ENCODE peak calls at places on chromosomes 5 and 9, in ten cellular contexts. E is NCI-H82; F is NCI-H2081 treated with DMSO at 0.1 percent for 48 hours; S is stimulated activated CD8-positive, alpha-beta memory T cell treated with anti-CD3 and anti-CD28 coated beads, Interleukin-4, amount 100 ng/mL, for 1 hour; G is NCI-H1092 treated with DMSO at 0.1 percent for 48 hours; M is activated CD4-positive, alpha-beta T cell treated with anti-CD3 and anti-CD28 coated beads for 24 hours; D is glomerular endothelial cell; N is H9; W is aorta; Z is HFF-Myc. O is an unnamed sample.

GRCh38 chr9:96117398-96118060 is 184.4 kb downstream of the HSD17B3 start:
- DNase-seq in W (no peak), N (no peak), Z (no peak), S (no peak), G (no peak), D (no peak), F (no peak), M (no peak), E (no peak), O (no peak)

GRCh38 chr9:101438523-101438922 is 2.9 kb upstream of the ALDOB start:
- DNase-seq in G (no peak), M (no peak), Z (no peak), N (no peak), F (no peak), D (no peak), E (no peak), S (no peak), W (no peak), O (no peak)

GRCh38 chr9:127711831-127712274 is 3.6 kb downstream of the PTRH1 start:
- DNase-seq in N (peak), Z (no peak), D (no peak), F (no peak), G (peak), E (no peak), M (no peak), W (no peak), S (no peak), O (no peak)

GRCh38 chr9:107394264-107394663 is 95.3 kb downstream of the KLF4 start:
- DNase-seq in D (no peak), E (no peak), Z (peak), W (no peak), S (no peak), G (no peak), F (no peak), M (no peak), N (no peak), O (peak)

GRCh38 chr9:33320568-33321261 is 30.4 kb downstream of the NFX1 start:
- DNase-seq in Z (peak), F (no peak), W (no peak), E (no peak), S (no peak), G (no peak), D (no peak), M (no peak), N (no peak), O (no peak)

GRCh38 chr5:168332042-168332441 is 40.6 kb downstream of the WWC1 start:
- DNase-seq in Z (no peak), N (no peak), W (no peak), G (no peak), F (no peak), D (no peak), M (no peak), S (no peak), E (no peak), O (no peak)

GRCh38 chr9:115422932-115423440 is 305.0 kb upstream of the TNC start:
- DNase-seq in Z (no peak), E (no peak), D (no peak), G (no peak), N (no peak), F (no peak), M (no peak), S (no peak), W (peak), O (no peak)

GRCh38 chr9:134940236-134941208 is 22.8 kb upstream of the FCN1 start:
- DNase-seq in E (no peak), S (no peak), M (no peak), G (no peak), F (no peak), N (no peak), D (no peak), Z (no peak), W (peak), O (no peak)

GRCh38 chr5:9573796-9574195 is 27.9 kb upstream of the SEMA5A start:
- DNase-seq in M (no peak), N (no peak), F (no peak), E (peak), Z (no peak), D (no peak), W (no peak), S (no peak), G (no peak), O (no peak)

GRCh38 chr9:111959960-111960359 is 63.3 kb downstream of the UGCG start:
- DNase-seq in W (no peak), E (no peak), S (no peak), M (no peak), D (no peak), F (no peak), G (no peak), Z (no peak), N (no peak), O (no peak)

GRCh38 chr5:135596788-135597187 is 18.0 kb upstream of the CXCL14 start:
- DNase-seq in N (no peak), G (no peak), M (no peak), D (no peak), E (no peak), Z (no peak), S (no peak), F (no peak), W (no peak), O (no peak)

GRCh38 chr9:72254881-72255545 is 105.8 kb downstream of the GDA start:
- DNase-seq in Z (no peak), S (no peak), F (no peak), N (no peak), E (peak), D (no peak), M (no peak), G (no peak), W (no peak), O (no peak)

GRCh38 chr5:17343675-17344074 is 126.2 kb downstream of the BASP1 start:
- DNase-seq in S (no peak), Z (peak), E (no peak), F (no peak), G (no peak), N (no peak), W (no peak), M (no peak), D (peak), O (no peak)

GRCh38 chr5:43348207-43348606 is 35.0 kb upstream of the HMGCS1 start:
- DNase-seq in G (no peak), D (no peak), Z (no peak), M (no peak), W (no peak), S (no peak), N (no peak), F (no peak), E (no peak), O (no peak)

GRCh38 chr5:89844548-89844947 is 565.0 kb downstream of the CETN3 start:
- DNase-seq in N (peak), E (no peak), S (no peak), F (no peak), D (no peak), G (no peak), W (no peak), M (no peak), Z (no peak), O (no peak)

GRCh38 chr9:13705913-13706312 is 426.4 kb upstream of the MPDZ start:
- DNase-seq in S (no peak), Z (no peak), D (no peak), W (no peak), N (no peak), G (no peak), E (no peak), F (no peak), M (no peak), O (no peak)

GRCh38 chr9:116280529-116280928 is 126.9 kb downstream of the PAPPA start:
- DNase-seq in E (no peak), G (no peak), Z (no peak), N (no peak), W (no peak), M (no peak), F (no peak), S (no peak), D (no peak), O (no peak)

GRCh38 chr9:98514841-98515240 is 193.9 kb downstream of the GABBR2 start:
- DNase-seq in M (no peak), Z (no peak), E (no peak), N (no peak), F (no peak), S (no peak), G (no peak), W (no peak), D (no peak), O (no peak)

GRCh38 chr5:174324680-174325079 is 279.2 kb downstream of the NSG2 start:
- DNase-seq in D (no peak), N (no peak), M (no peak), F (no peak), W (no peak), Z (no peak), E (no peak), S (no peak), G (no peak), O (no peak)

GRCh38 chr9:90038778-90039177 is 434.0 kb downstream of the GADD45G start:
- DNase-seq in S (no peak), M (no peak), W (no peak), E (no peak), F (peak), D (no peak), G (peak), N (no peak), Z (no peak), O (no peak)

GRCh38 chr9:16526380-16526779 is 344.1 kb downstream of the BNC2 start:
- DNase-seq in D (no peak), E (no peak), S (no peak), Z (no peak), M (no peak), F (no peak), N (no peak), W (no peak), G (no peak), O (no peak)

GRCh38 chr9:12657233-12657632 is 36.0 kb upstream of the TYRP1 start:
- DNase-seq in D (no peak), E (no peak), Z (no peak), G (no peak), W (no peak), S (no peak), F (no peak), M (no peak), N (no peak), O (no peak)

GRCh38 chr9:135299651-135300345 is 179.8 kb upstream of the PPP1R26 start:
- DNase-seq in Z (no peak), S (no peak), M (no peak), W (no peak), D (no peak), N (no peak), G (no peak), E (no peak), F (no peak), O (no peak)

O was measured in heart right ventricle.